ENCODE peak calls at places on chromosomes 6 and 20, in seven cellular contexts. I is activated T-helper 1 cell treated with anti-CD3 and anti-CD28 coated beads, Interleukin-12 subunit alpha, Interleukin-12 subunit beta, Interleukin-2, Interleukin-4 antibody, amounts not matched to agents 30 ng/mL and 10 ng/mL and 1 ng/mL, durations not matched to agents 14 hours and 24 hours and 36 hours; E is HT-29; K is GM12865; T is fibroblast of lung; X is left cardiac atrium; G is activated naive CD4-positive, alpha-beta T cell treated with Interleukin-2 at 50 U/mL for 16 hours. S is an unnamed sample.

GRCh38 chr6:1836690-1837089 is 227.0 kb downstream of the FOXC1 start:
- DNase-seq in K (no peak), X (no peak), T (no peak), E (no peak), I (no peak), G (no peak), S (no peak)

GRCh38 chr20:2820896-2821869 is 5.0 kb downstream of the TMEM239 start:
- DNase-seq in K (no peak), E (no peak), T (no peak), X (no peak), G (no peak), I (no peak), S (peak; percentile 18)

GRCh38 chr6:53922571-53922981 is 127.8 kb downstream of the LRRC1 start:
- DNase-seq in E (no peak), K (no peak), G (no peak), I (no peak), T (peak; percentile 33), X (no peak), S (no peak)

GRCh38 chr6:90445533-90446108 is 141.3 kb downstream of the MAP3K7 start:
- DNase-seq in K (no peak), T (no peak), G (peak; percentile 33), E (no peak), X (no peak), I (no peak), S (no peak)

GRCh38 chr6:31092769-31093505 is 19.4 kb downstream of the C6orf15 start:
- DNase-seq in T (no peak), X (no peak), G (no peak), K (no peak), E (no peak), I (no peak), S (no peak)

GRCh38 chr20:58544301-58544700 is 29.1 kb upstream of the APCDD1L start:
- DNase-seq in K (no peak), E (no peak), X (no peak), T (no peak), G (no peak), I (no peak), S (no peak)

GRCh38 chr20:2919518-2920245 is 46.4 kb downstream of the PTPRA start:
- DNase-seq in K (no peak), X (no peak), T (no peak), I (no peak), G (no peak), E (peak; percentile 6), S (no peak)

GRCh38 chr20:8860011-8860495 is 208.8 kb upstream of the PLCB4 start:
- DNase-seq in E (no peak), T (peak; percentile 93), I (no peak), X (no peak), K (no peak), G (no peak), S (no peak)

GRCh38 chr20:44683263-44684046 is 31.7 kb upstream of the CCN5 start:
- DNase-seq in X (no peak), T (no peak), K (peak; percentile 90), G (peak; percentile 34), I (peak; percentile 25), E (peak; percentile 89), S (peak; percentile 83)

GRCh38 chr20:60062431-60063336 is 104.5 kb downstream of the CDH26 start:
- DNase-seq in G (no peak), X (no peak), T (peak; percentile 77), I (no peak), E (no peak), K (no peak), S (no peak)

GRCh38 chr6:160735523-160735922 is 33.5 kb downstream of the PLG start:
- DNase-seq in K (peak; percentile 69), I (no peak), T (no peak), E (no peak), X (no peak), G (no peak), S (peak; percentile 12)

S was measured in GM10248.